ENCODE peak calls at places on chromosomes 4 and X, in seven cellular contexts. One of them, this sample, is unnamed.

GRCh38 chr4:24664956-24665355 is 80.6 kb upstream of the DHX15 start:
- DNase-seq in CD8-positive, alpha-beta memory T cell: no peak
- DNase-seq in uterus: no peak
- DNase-seq in right atrium auricular region: no peak
- DNase-seq in sigmoid colon: no peak
- DNase-seq in choroid plexus epithelial cell: no peak
- DNase-seq in GM12865: no peak
- DNase-seq in this sample: no peak

GRCh38 chrX:13357925-13358324 is 38.1 kb upstream of the ATXN3L start:
- DNase-seq in CD8-positive, alpha-beta memory T cell: no peak
- DNase-seq in uterus: no peak
- DNase-seq in right atrium auricular region: no peak
- DNase-seq in sigmoid colon: no peak
- DNase-seq in choroid plexus epithelial cell: peak; percentile 84
- DNase-seq in GM12865: no peak
- DNase-seq in this sample: no peak

GRCh38 chr4:141486375-141486997 is 149.9 kb upstream of the IL15 start:
- DNase-seq in CD8-positive, alpha-beta memory T cell: no peak
- DNase-seq in uterus: no peak
- DNase-seq in right atrium auricular region: no peak
- DNase-seq in sigmoid colon: no peak
- DNase-seq in choroid plexus epithelial cell: peak; percentile 56
- DNase-seq in GM12865: no peak
- DNase-seq in this sample: no peak

GRCh38 chrX:39477438-39478120 is 620.2 kb downstream of the BCOR start:
- DNase-seq in CD8-positive, alpha-beta memory T cell: peak; percentile 25
- DNase-seq in uterus: no peak
- DNase-seq in right atrium auricular region: peak; percentile 69
- DNase-seq in sigmoid colon: no peak
- DNase-seq in choroid plexus epithelial cell: no peak
- DNase-seq in GM12865: peak; percentile 41
- DNase-seq in this sample: no peak

GRCh38 chrX:153688071-153688470 is 345 bp downstream of the SLC6A8 start:
- DNase-seq in CD8-positive, alpha-beta memory T cell: no peak
- DNase-seq in uterus: no peak
- DNase-seq in right atrium auricular region: no peak
- DNase-seq in sigmoid colon: no peak
- DNase-seq in choroid plexus epithelial cell: no peak
- DNase-seq in GM12865: no peak
- DNase-seq in this sample: no peak

GRCh38 chr4:77881460-77882295 is 19.0 kb downstream of the MRPL1 start:
- DNase-seq in CD8-positive, alpha-beta memory T cell: no peak
- DNase-seq in uterus: no peak
- DNase-seq in right atrium auricular region: no peak
- DNase-seq in sigmoid colon: no peak
- DNase-seq in choroid plexus epithelial cell: peak; percentile 54
- DNase-seq in GM12865: no peak
- DNase-seq in this sample: no peak

GRCh38 chrX:34555481-34555880 is 101.6 kb downstream of the TMEM47 start:
- DNase-seq in CD8-positive, alpha-beta memory T cell: no peak
- DNase-seq in uterus: no peak
- DNase-seq in right atrium auricular region: no peak
- DNase-seq in sigmoid colon: no peak
- DNase-seq in choroid plexus epithelial cell: no peak
- DNase-seq in GM12865: no peak
- DNase-seq in this sample: no peak

GRCh38 chrX:39762266-39762841 is 335.4 kb downstream of the BCOR start:
- DNase-seq in CD8-positive, alpha-beta memory T cell: no peak
- DNase-seq in uterus: no peak
- DNase-seq in right atrium auricular region: no peak
- DNase-seq in sigmoid colon: no peak
- DNase-seq in choroid plexus epithelial cell: peak; percentile 95
- DNase-seq in GM12865: no peak
- DNase-seq in this sample: no peak

GRCh38 chr4:78565971-78566372 is 14.4 kb downstream of the ANXA3 start:
- DNase-seq in CD8-positive, alpha-beta memory T cell: no peak
- DNase-seq in uterus: no peak
- DNase-seq in right atrium auricular region: no peak
- DNase-seq in sigmoid colon: no peak
- DNase-seq in choroid plexus epithelial cell: peak; percentile 69
- DNase-seq in GM12865: no peak
- DNase-seq in this sample: no peak

GRCh38 chr4:17846256-17846655 is 35.5 kb downstream of the NCAPG start:
- DNase-seq in CD8-positive, alpha-beta memory T cell: no peak
- DNase-seq in uterus: no peak
- DNase-seq in right atrium auricular region: no peak
- DNase-seq in sigmoid colon: no peak
- DNase-seq in choroid plexus epithelial cell: peak; percentile 36
- DNase-seq in GM12865: no peak
- DNase-seq in this sample: no peak

GRCh38 chrX:70470850-70471289 is 26.2 kb downstream of the DLG3 start:
- DNase-seq in CD8-positive, alpha-beta memory T cell: no peak
- DNase-seq in uterus: no peak
- DNase-seq in right atrium auricular region: no peak
- DNase-seq in sigmoid colon: no peak
- DNase-seq in choroid plexus epithelial cell: no peak
- DNase-seq in GM12865: peak; percentile 39
- DNase-seq in this sample: no peak

GRCh38 chrX:71954458-71954857 is 43.8 kb downstream of the NHSL2 start:
- DNase-seq in CD8-positive, alpha-beta memory T cell: no peak
- DNase-seq in uterus: no peak
- DNase-seq in right atrium auricular region: no peak
- DNase-seq in sigmoid colon: no peak
- DNase-seq in choroid plexus epithelial cell: no peak
- DNase-seq in GM12865: no peak
- DNase-seq in this sample: no peak

GRCh38 chr4:175929441-175929840 is 117.4 kb upstream of the GPM6A start:
- DNase-seq in CD8-positive, alpha-beta memory T cell: no peak
- DNase-seq in uterus: no peak
- DNase-seq in right atrium auricular region: no peak
- DNase-seq in sigmoid colon: no peak
- DNase-seq in choroid plexus epithelial cell: no peak
- DNase-seq in GM12865: no peak
- DNase-seq in this sample: no peak

GRCh38 chr4:78517050-78517652 is 34.4 kb upstream of the ANXA3 start:
- DNase-seq in CD8-positive, alpha-beta memory T cell: no peak
- DNase-seq in uterus: no peak
- DNase-seq in right atrium auricular region: no peak
- DNase-seq in sigmoid colon: no peak
- DNase-seq in choroid plexus epithelial cell: peak; percentile 67
- DNase-seq in GM12865: no peak
- DNase-seq in this sample: no peak

GRCh38 chr4:60847614-60848013 is 352.5 kb upstream of the ADGRL3 start:
- DNase-seq in CD8-positive, alpha-beta memory T cell: no peak
- DNase-seq in uterus: no peak
- DNase-seq in right atrium auricular region: no peak
- DNase-seq in sigmoid colon: no peak
- DNase-seq in choroid plexus epithelial cell: no peak
- DNase-seq in GM12865: no peak
- DNase-seq in this sample: no peak

GRCh38 chrX:18377802-18378201 is 23.3 kb upstream of the SCML2 start:
- DNase-seq in CD8-positive, alpha-beta memory T cell: peak; percentile 30
- DNase-seq in uterus: no peak
- DNase-seq in right atrium auricular region: no peak
- DNase-seq in sigmoid colon: no peak
- DNase-seq in choroid plexus epithelial cell: peak; percentile 36
- DNase-seq in GM12865: peak; percentile 43
- DNase-seq in this sample: no peak

GRCh38 chr4:38610844-38611550 is 53.0 kb upstream of the KLF3 start:
- DNase-seq in CD8-positive, alpha-beta memory T cell: no peak
- DNase-seq in uterus: no peak
- DNase-seq in right atrium auricular region: peak; percentile 55
- DNase-seq in sigmoid colon: no peak
- DNase-seq in choroid plexus epithelial cell: no peak
- DNase-seq in GM12865: no peak
- DNase-seq in this sample: no peak

GRCh38 chr4:47315346-47315745 is 148.2 kb downstream of the COMMD8 start:
- DNase-seq in CD8-positive, alpha-beta memory T cell: no peak
- DNase-seq in uterus: no peak
- DNase-seq in right atrium auricular region: no peak
- DNase-seq in sigmoid colon: no peak
- DNase-seq in choroid plexus epithelial cell: peak; percentile 78
- DNase-seq in GM12865: peak; percentile 15
- DNase-seq in this sample: no peak

GRCh38 chrX:2627272-2627867 is 63.7 kb upstream of the CD99 start:
- DNase-seq in CD8-positive, alpha-beta memory T cell: peak; percentile 32
- DNase-seq in uterus: no peak
- DNase-seq in right atrium auricular region: no peak
- DNase-seq in sigmoid colon: no peak
- DNase-seq in choroid plexus epithelial cell: peak; percentile 72
- DNase-seq in GM12865: peak; percentile 68
- DNase-seq in this sample: no peak

GRCh38 chr4:79613269-79613995 is 205.4 kb upstream of the GK2 start:
- DNase-seq in CD8-positive, alpha-beta memory T cell: no peak
- DNase-seq in uterus: no peak
- DNase-seq in right atrium auricular region: no peak
- DNase-seq in sigmoid colon: no peak
- DNase-seq in choroid plexus epithelial cell: no peak
- DNase-seq in GM12865: no peak
- DNase-seq in this sample: no peak

GRCh38 chrX:39802906-39803305 is 294.9 kb downstream of the BCOR start:
- DNase-seq in CD8-positive, alpha-beta memory T cell: no peak
- DNase-seq in uterus: no peak
- DNase-seq in right atrium auricular region: no peak
- DNase-seq in sigmoid colon: no peak
- DNase-seq in choroid plexus epithelial cell: no peak
- DNase-seq in GM12865: no peak
- DNase-seq in this sample: no peak

GRCh38 chr4:8132947-8133705 is 25.5 kb downstream of the ABLIM2 start:
- DNase-seq in CD8-positive, alpha-beta memory T cell: no peak
- DNase-seq in uterus: no peak
- DNase-seq in right atrium auricular region: no peak
- DNase-seq in sigmoid colon: no peak
- DNase-seq in choroid plexus epithelial cell: peak; percentile 6
- DNase-seq in GM12865: no peak
- DNase-seq in this sample: no peak

GRCh38 chr4:8130346-8131066 is 28.1 kb downstream of the ABLIM2 start:
- DNase-seq in CD8-positive, alpha-beta memory T cell: no peak
- DNase-seq in uterus: no peak
- DNase-seq in right atrium auricular region: no peak
- DNase-seq in sigmoid colon: no peak
- DNase-seq in choroid plexus epithelial cell: no peak
- DNase-seq in GM12865: no peak
- DNase-seq in this sample: no peak

GRCh38 chr4:8132400-8132799 is 26.2 kb downstream of the ABLIM2 start:
- DNase-seq in CD8-positive, alpha-beta memory T cell: no peak
- DNase-seq in uterus: no peak
- DNase-seq in right atrium auricular region: no peak
- DNase-seq in sigmoid colon: no peak
- DNase-seq in choroid plexus epithelial cell: no peak
- DNase-seq in GM12865: no peak
- DNase-seq in this sample: no peak

GRCh38 chr4:8131210-8131609 is 27.4 kb downstream of the ABLIM2 start:
- DNase-seq in CD8-positive, alpha-beta memory T cell: no peak
- DNase-seq in uterus: no peak
- DNase-seq in right atrium auricular region: no peak
- DNase-seq in sigmoid colon: no peak
- DNase-seq in choroid plexus epithelial cell: no peak
- DNase-seq in GM12865: no peak
- DNase-seq in this sample: no peak

DNA sequence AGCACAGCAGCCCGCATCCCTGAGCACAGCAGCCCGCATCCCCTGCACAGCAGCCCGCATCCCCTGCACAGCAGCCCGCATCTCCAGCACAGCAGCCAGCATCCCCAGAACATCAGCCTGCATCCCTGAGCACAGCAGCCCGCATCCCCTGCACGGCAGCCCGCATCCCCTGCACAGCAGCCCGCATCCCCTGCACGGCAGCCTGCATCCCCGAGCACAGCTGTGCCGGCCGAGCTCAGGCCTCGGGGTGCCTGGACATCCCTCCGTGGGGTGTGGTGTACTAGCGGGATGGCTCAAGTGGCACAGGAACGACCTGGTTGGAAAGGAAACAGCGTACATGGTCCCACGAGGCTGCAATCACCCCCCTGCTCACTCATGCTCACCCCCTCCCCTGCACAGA is 26.8 kb downstream of the ABLIM2 start:
- DNase-seq in CD8-positive, alpha-beta memory T cell: no peak
- DNase-seq in uterus: no peak
- DNase-seq in right atrium auricular region: no peak
- DNase-seq in sigmoid colon: no peak
- DNase-seq in choroid plexus epithelial cell: no peak
- DNase-seq in GM12865: no peak
- DNase-seq in this sample: no peak
- H3K4me3 ChIP-seq in CD8-positive, alpha-beta memory T cell: no peak overlapping the region
- H3K4me3 ChIP-seq in uterus: no peak overlapping the region
- H3K4me3 ChIP-seq in right atrium auricular region: no peak overlapping the region
- H3K4me3 ChIP-seq in sigmoid colon: no peak overlapping the region
- H3K4me3 ChIP-seq in choroid plexus epithelial cell: no peak overlapping the region
- H3K4me3 ChIP-seq in GM12865: no peak overlapping the region
- H3K4me3 ChIP-seq in this sample: no peak overlapping the region

GRCh38 chr4:116180056-116180690 is 905.2 kb downstream of the TRAM1L1 start:
- DNase-seq in CD8-positive, alpha-beta memory T cell: no peak
- DNase-seq in uterus: no peak
- DNase-seq in right atrium auricular region: no peak
- DNase-seq in sigmoid colon: no peak
- DNase-seq in choroid plexus epithelial cell: peak; percentile 15
- DNase-seq in GM12865: peak; percentile 23
- DNase-seq in this sample: no peak
- H3K4me3 ChIP-seq in CD8-positive, alpha-beta memory T cell: no peak overlapping the region
- H3K4me3 ChIP-seq in uterus: no peak overlapping the region
- H3K4me3 ChIP-seq in right atrium auricular region: no peak overlapping the region
- H3K4me3 ChIP-seq in sigmoid colon: no peak overlapping the region
- H3K4me3 ChIP-seq in choroid plexus epithelial cell: peak overlapping the region; percentile 2
- H3K4me3 ChIP-seq in GM12865: peak overlapping the region; percentile 21
- H3K4me3 ChIP-seq in this sample: no peak overlapping the region

GRCh38 chrX:50471390-50471789 is 765 bp upstream of the DGKK start:
- DNase-seq in CD8-positive, alpha-beta memory T cell: no peak
- DNase-seq in uterus: no peak
- DNase-seq in right atrium auricular region: no peak
- DNase-seq in sigmoid colon: no peak
- DNase-seq in choroid plexus epithelial cell: no peak
- DNase-seq in GM12865: no peak
- DNase-seq in this sample: no peak
- H3K4me3 ChIP-seq in CD8-positive, alpha-beta memory T cell: no peak overlapping the region
- H3K4me3 ChIP-seq in uterus: no peak overlapping the region
- H3K4me3 ChIP-seq in right atrium auricular region: no peak overlapping the region
- H3K4me3 ChIP-seq in sigmoid colon: no peak overlapping the region
- H3K4me3 ChIP-seq in choroid plexus epithelial cell: no peak overlapping the region
- H3K4me3 ChIP-seq in GM12865: no peak overlapping the region
- H3K4me3 ChIP-seq in this sample: no peak overlapping the region

DNA sequence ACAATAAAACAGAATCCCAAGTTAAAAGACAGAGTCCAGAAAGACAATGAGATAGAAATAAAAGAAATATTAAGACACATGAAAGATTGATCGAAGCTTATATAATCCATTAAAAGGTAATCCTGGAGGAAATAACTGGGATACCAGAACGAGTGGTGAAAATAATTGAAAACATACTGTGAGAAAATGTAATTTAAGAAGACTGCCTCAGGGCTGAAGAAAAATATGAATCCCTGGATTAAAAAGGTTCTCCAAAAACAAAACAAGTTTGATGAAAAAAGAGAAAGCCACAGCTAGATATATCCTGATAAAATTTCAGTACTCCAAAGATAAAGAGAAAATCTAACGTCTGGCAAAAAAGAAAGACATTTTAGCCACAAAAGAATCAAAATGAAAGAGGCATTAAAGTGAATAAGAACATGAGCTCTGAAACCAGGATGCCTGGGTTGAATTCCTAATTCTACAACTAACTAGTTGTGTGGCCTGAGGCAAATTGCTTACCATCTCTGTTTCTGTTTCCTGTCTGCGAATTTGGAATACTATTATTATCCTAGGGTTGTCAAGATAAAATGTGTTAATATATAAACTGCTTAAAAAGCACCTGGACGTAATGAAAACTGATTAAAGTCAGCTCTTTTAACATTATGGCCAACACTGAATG is 5.5 kb downstream of the DDX60L start:
- DNase-seq in CD8-positive, alpha-beta memory T cell: no peak
- DNase-seq in uterus: no peak
- DNase-seq in right atrium auricular region: no peak
- DNase-seq in sigmoid colon: no peak
- DNase-seq in choroid plexus epithelial cell: no peak
- DNase-seq in GM12865: no peak
- DNase-seq in this sample: no peak
- H3K4me3 ChIP-seq in CD8-positive, alpha-beta memory T cell: no peak overlapping the region
- H3K4me3 ChIP-seq in uterus: no peak overlapping the region
- H3K4me3 ChIP-seq in right atrium auricular region: no peak overlapping the region
- H3K4me3 ChIP-seq in sigmoid colon: no peak overlapping the region
- H3K4me3 ChIP-seq in choroid plexus epithelial cell: no peak overlapping the region
- H3K4me3 ChIP-seq in GM12865: no peak overlapping the region
- H3K4me3 ChIP-seq in this sample: no peak overlapping the region